ENCODE peak calls at places on chromosome 22, in seven cellular contexts. T is astrocyte of the spinal cord, N is IMR-90, U is stomach, Z is pancreas, R is brain microvascular endothelial cell, C is BE2C. H is an unnamed sample.

GRCh38 chr22:23548501-23549197 is 31.4 kb downstream of the IGLL1 start:
- DNase-seq in T (no peak), N (no peak), U (no peak), Z (no peak), R (no peak), C (no peak), H (no peak)

GRCh38 chr22:47356433-47357011 is 594.1 kb downstream of the TBC1D22A start:
- DNase-seq in T (no peak), N (no peak), U (peak; percentile 15), Z (no peak), R (no peak), C (no peak), H (no peak)

GRCh38 chr22:46035742-46036557 is 59.0 kb upstream of the WNT7B start:
- DNase-seq in T (peak; percentile 100), N (peak; percentile 98), U (peak; percentile 100), Z (peak; percentile 100), R (peak; percentile 98), C (peak; percentile 100), H (peak; percentile 99)

GRCh38 chr22:28829358-28830181 is 29.2 kb upstream of the XBP1 start:
- DNase-seq in T (peak; percentile 70), N (peak; percentile 73), U (peak; percentile 86), Z (peak; percentile 85), R (peak; percentile 64), C (peak; percentile 75), H (peak; percentile 70)

GRCh38 chr22:46936378-46936916 is 174.0 kb downstream of the TBC1D22A start:
- DNase-seq in T (peak; percentile 33), N (no peak), U (no peak), Z (no peak), R (no peak), C (peak; percentile 56), H (peak; percentile 52)

GRCh38 chr22:33480118-33480517 is 421.9 kb upstream of the SYN3 start:
- DNase-seq in T (no peak), N (no peak), U (no peak), Z (no peak), R (no peak), C (no peak), H (no peak)

GRCh38 chr22:42602470-42602869 is 12.2 kb downstream of the POLDIP3 start:
- DNase-seq in T (no peak), N (no peak), U (peak; percentile 53), Z (no peak), R (no peak), C (no peak), H (no peak)

GRCh38 chr22:46473021-46473779 is 64.2 kb downstream of the CELSR1 start:
- DNase-seq in T (no peak), N (no peak), U (no peak), Z (peak; percentile 54), R (no peak), C (no peak), H (no peak)

GRCh38 chr22:22057617-22058378 is 75.2 kb upstream of the TOP3B start:
- DNase-seq in T (no peak), N (no peak), U (no peak), Z (no peak), R (no peak), C (no peak), H (no peak)

GRCh38 chr22:42468841-42469240 is 36.6 kb upstream of the NFAM1 start:
- DNase-seq in T (no peak), N (peak; percentile 54), U (no peak), Z (no peak), R (peak; percentile 11), C (no peak), H (peak; percentile 12)

GRCh38 chr22:23385301-23386244 is 194.5 kb downstream of the IGLL1 start:
- DNase-seq in T (peak; percentile 75), N (peak; percentile 71), U (peak; percentile 91), Z (peak; percentile 94), R (peak; percentile 71), C (peak; percentile 85), H (peak; percentile 69)

GRCh38 chr22:29964777-29965176 is 81.8 kb downstream of the MTMR3 start:
- DNase-seq in T (no peak), N (no peak), U (no peak), Z (no peak), R (no peak), C (no peak), H (no peak)

GRCh38 chr22:28988455-28988854 is 73.2 kb downstream of the C22orf31 start:
- DNase-seq in T (no peak), N (no peak), U (no peak), Z (no peak), R (no peak), C (no peak), H (no peak)

GRCh38 chr22:24494182-24494534 is 974 bp upstream of the UPB1 start:
- DNase-seq in T (no peak), N (no peak), U (no peak), Z (no peak), R (no peak), C (no peak), H (no peak)

GRCh38 chr22:39617342-39617741 is 46.8 kb downstream of the CACNA1I start:
- DNase-seq in T (no peak), N (no peak), U (no peak), Z (no peak), R (no peak), C (peak; percentile 40), H (no peak)

GRCh38 chr22:30535182-30535581 is 11.4 kb downstream of the SEC14L6 start:
- DNase-seq in T (no peak), N (no peak), U (no peak), Z (no peak), R (no peak), C (no peak), H (no peak)

GRCh38 chr22:30605449-30606110 is 1.4 kb upstream of the TCN2 start:
- DNase-seq in T (peak; percentile 45), N (peak; percentile 25), U (peak; percentile 63), Z (no peak), R (peak; percentile 26), C (peak; percentile 63), H (peak; percentile 39)

GRCh38 chr22:35350539-35351503 is 30.1 kb upstream of the HMOX1 start:
- DNase-seq in T (peak; percentile 91), N (peak; percentile 89), U (peak; percentile 92), Z (peak; percentile 95), R (peak; percentile 78), C (peak; percentile 95), H (peak; percentile 93)

GRCh38 chr22:46233231-46233630 is 16.9 kb downstream of the CDPF1 start:
- DNase-seq in T (peak; percentile 62), N (peak; percentile 29), U (no peak), Z (peak; percentile 82), R (peak; percentile 25), C (peak; percentile 80), H (peak; percentile 41)

GRCh38 chr22:19419464-19420178 is 11.9 kb downstream of the HIRA start:
- DNase-seq in T (no peak), N (peak; percentile 17), U (no peak), Z (no peak), R (no peak), C (no peak), H (no peak)

GRCh38 chr22:46653596-46653995 is 33.4 kb downstream of the GRAMD4 start:
- DNase-seq in T (no peak), N (no peak), U (no peak), Z (peak; percentile 50), R (no peak), C (no peak), H (no peak)

GRCh38 chr22:29306830-29307657 is 594 bp downstream of the GAS2L1 start:
- DNase-seq in T (peak; percentile 83), N (peak; percentile 61), U (peak; percentile 83), Z (peak; percentile 91), R (peak; percentile 55), C (peak; percentile 88), H (peak; percentile 71)

DNA sequence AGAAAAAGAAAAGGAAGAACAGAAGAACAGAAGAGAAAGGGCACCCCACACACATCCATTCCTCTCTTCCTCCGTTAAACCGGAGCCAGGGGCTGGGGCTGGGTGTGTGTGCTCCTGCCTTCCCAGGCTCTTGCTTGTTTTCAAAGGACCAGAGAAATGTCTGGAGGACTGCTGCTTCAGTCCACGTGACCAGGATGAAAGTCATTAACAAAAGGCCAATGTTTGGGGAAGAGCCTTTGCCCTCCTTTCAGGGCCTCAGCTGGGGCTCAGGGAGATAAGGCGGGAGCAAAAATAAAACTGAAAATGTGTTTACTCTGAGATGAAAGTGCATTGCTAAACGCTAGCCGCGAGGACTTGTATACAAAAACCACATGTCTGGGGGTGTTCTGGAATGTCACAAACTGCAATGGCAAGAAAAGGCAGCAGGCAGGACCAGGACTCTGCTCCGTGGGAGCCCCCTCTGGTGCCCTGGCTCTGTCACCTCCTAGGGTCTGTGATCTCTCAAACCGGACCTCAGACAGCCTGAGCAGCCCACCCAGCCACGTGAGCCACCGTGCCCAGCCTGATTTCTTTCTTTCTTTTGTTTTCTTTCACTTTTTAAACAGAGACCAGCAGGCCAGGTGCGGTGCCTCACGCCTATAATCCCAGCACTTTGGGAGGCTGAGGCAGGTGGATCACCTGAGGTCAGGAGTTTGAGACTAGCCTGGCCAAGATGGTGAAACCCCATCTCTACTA is 31.6 kb upstream of the MYH9 start:
- DNase-seq in T (peak; percentile 46), N (peak; percentile 96), U (no peak), Z (no peak), R (no peak), C (no peak), H (peak; percentile 78)
- H3K4me3 ChIP-seq in T (no peak overlapping the region), N (no peak overlapping the region), U (peak overlapping the region; percentile 33), Z (no peak overlapping the region), R (no peak overlapping the region), C (no peak overlapping the region), H (peak overlapping the region; percentile 8)

DNA sequence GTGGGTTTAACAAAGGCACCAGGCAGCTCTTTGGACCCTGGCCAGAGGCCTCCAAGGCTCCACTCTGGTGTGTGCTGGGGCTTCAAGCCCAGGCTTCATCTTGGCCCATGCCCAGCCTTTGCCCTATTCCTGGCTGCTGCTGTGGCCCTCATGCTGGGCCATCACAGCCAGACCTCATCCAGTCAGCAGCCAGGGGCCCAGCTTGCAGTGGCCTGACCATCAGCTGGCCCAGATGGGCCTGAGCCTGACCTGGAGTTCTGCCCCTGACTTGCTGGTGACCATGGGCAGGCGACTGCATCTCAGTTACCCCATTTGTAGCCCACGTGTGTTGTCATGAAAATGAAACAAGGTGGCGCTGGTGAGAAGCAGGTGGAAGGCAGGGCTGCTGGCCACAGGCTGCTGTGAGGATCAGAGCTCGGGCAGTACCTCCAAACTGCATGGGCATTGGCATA is 76.1 kb downstream of the MED15 start:
- DNase-seq in T (no peak), N (no peak), U (no peak), Z (peak; percentile 61), R (no peak), C (no peak), H (no peak)
- TF ChIP-seq CTCF in T (peak; percentile 26), N (no peak), U (no peak), Z (no peak), R (peak; percentile 52), C (peak; percentile 50), H (no peak)

GRCh38 chr22:49724893-49725489 is 102.7 kb downstream of the BRD1 start:
- DNase-seq in T (peak; percentile 3), N (peak; percentile 20), U (peak; percentile 40), Z (peak; percentile 78), R (peak; percentile 34), C (peak; percentile 74), H (peak; percentile 19)
- H3K4me3 ChIP-seq in T (no peak overlapping the region), N (no peak overlapping the region), U (peak overlapping the region; percentile 38), Z (peak overlapping the region; percentile 21), R (no peak overlapping the region), C (peak overlapping the region; percentile 20), H (no peak overlapping the region)

DNA sequence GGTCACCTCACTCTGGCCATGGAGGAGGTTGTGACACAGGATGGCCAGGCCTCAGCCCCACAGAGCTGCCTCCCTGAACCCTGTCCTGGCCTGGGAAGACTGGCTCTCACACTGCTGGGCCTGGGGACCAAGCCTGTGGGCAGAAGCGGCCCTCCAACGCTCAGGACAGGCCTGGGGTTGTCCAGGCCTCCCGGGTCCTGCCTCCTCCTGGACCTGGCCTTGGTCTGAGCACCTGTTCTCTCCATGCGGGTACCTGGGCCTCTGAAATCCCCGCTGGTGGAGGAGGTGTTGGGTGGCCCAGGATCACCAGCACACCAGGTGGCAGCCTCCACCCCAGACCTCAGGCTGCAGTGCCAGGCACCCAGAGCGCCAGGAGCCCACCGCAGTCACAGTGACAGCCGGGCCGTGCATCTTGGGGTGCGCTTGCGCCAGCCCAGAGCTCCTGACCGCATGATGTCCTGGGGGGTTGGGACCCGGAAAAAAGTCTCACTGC is 16.1 kb upstream of the PIM3 start:
- DNase-seq in T (no peak), N (no peak), U (no peak), Z (no peak), R (no peak), C (no peak), H (no peak)
- TF ChIP-seq CTCF in T (no peak), N (no peak), U (no peak), Z (no peak), R (no peak), C (no peak), H (no peak)

H was measured in AG10803.